ENCODE peak calls at places on chromosome 18, in six cellular contexts. A, S, W, J, R and G are unnamed samples.
A peak's percentile ranks its signal among the peaks of the same experiment; 100 is the strongest.

GRCh38 chr18:22683196-22683676 is 249.9 kb upstream of the RBBP8 start:
- DNase-seq in S (no peak), A (no peak), W (peak; percentile 93), J (no peak), R (peak; percentile 91), G (no peak)

GRCh38 chr18:29164993-29165599 is 988.2 kb upstream of the CDH2 start:
- DNase-seq in J (no peak), W (peak; percentile 90), A (no peak), R (no peak), S (no peak), G (no peak)

GRCh38 chr18:68215931-68216330 is 499.0 kb downstream of the TMX3 start:
- DNase-seq in S (no peak), J (no peak), R (no peak), A (no peak), W (peak; percentile 45), G (no peak)

GRCh38 chr18:11671156-11671555 is 17.9 kb upstream of the GNAL start:
- DNase-seq in W (no peak), J (no peak), R (no peak), S (no peak), A (no peak), G (no peak)

GRCh38 chr18:24915547-24915946 is 436.4 kb downstream of the ZNF521 start:
- DNase-seq in S (no peak), W (peak; percentile 75), A (no peak), J (no peak), R (no peak), G (no peak)

GRCh38 chr18:40769786-40770185 is 1185.2 kb upstream of the PIK3C3 start:
- DNase-seq in R (no peak), A (no peak), J (no peak), W (no peak), S (no peak), G (no peak)

GRCh38 chr18:3603460-3604259 is 153.7 kb downstream of the TGIF1 start:
- DNase-seq in A (peak; percentile 49), J (peak; percentile 85), W (peak; percentile 99), R (peak; percentile 55), S (no peak), G (no peak)

GRCh38 chr18:68699043-68699442 is 15.9 kb downstream of the TMX3 start:
- DNase-seq in R (no peak), A (no peak), W (peak; percentile 68), S (no peak), J (no peak), G (no peak)

GRCh38 chr18:25056456-25056855 is 295.5 kb downstream of the ZNF521 start:
- DNase-seq in S (no peak), R (no peak), J (no peak), A (no peak), W (no peak), G (no peak)

GRCh38 chr18:7388752-7389151 is 157.9 kb downstream of the LRRC30 start:
- DNase-seq in S (no peak), R (no peak), J (no peak), A (no peak), W (no peak), G (no peak)

GRCh38 chr18:3103576-3103975 is 90.6 kb upstream of the LPIN2 start:
- DNase-seq in W (no peak), R (no peak), J (no peak), A (no peak), S (no peak), G (no peak)

GRCh38 chr18:5630057-5630765 is 86.4 kb upstream of the EPB41L3 start:
- DNase-seq in J (peak; percentile 57), R (peak; percentile 50), S (no peak), W (peak; percentile 41), A (peak; percentile 26), G (peak; percentile 51)

GRCh38 chr18:79379931-79380815 is 15.6 kb upstream of the NFATC1 start:
- DNase-seq in A (no peak), J (no peak), R (no peak), W (no peak), S (no peak), G (no peak)

GRCh38 chr18:44871771-44872170 is 191.1 kb downstream of the SETBP1 start:
- DNase-seq in J (no peak), W (no peak), A (no peak), R (no peak), S (no peak), G (no peak)

GRCh38 chr18:959854-960253 is 55.2 kb downstream of the ADCYAP1 start:
- DNase-seq in S (no peak), J (no peak), R (no peak), W (no peak), A (no peak), G (no peak)

GRCh38 chr18:56684277-56684676 is 33.1 kb downstream of the WDR7 start:
- DNase-seq in R (no peak), W (no peak), A (no peak), S (no peak), J (no peak), G (no peak)

GRCh38 chr18:25830787-25831186 is 259.6 kb downstream of the SS18 start:
- DNase-seq in S (no peak), A (no peak), J (no peak), R (peak; percentile 34), W (peak; percentile 82), G (peak; percentile 26)

GRCh38 chr18:11987527-11987926 is 6.2 kb downstream of the IMPA2 start:
- DNase-seq in R (no peak), A (no peak), J (no peak), S (no peak), W (peak; percentile 48), G (no peak)

GRCh38 chr18:25434771-25435461 is 83.0 kb upstream of the ZNF521 start:
- DNase-seq in W (no peak), J (no peak), R (no peak), S (no peak), A (no peak), G (no peak)

GRCh38 chr18:31098878-31099277 is 3.3 kb downstream of the DSC2 start:
- DNase-seq in S (no peak), W (no peak), J (no peak), R (no peak), A (no peak), G (no peak)

GRCh38 chr18:7155887-7156286 is 38.3 kb upstream of the LAMA1 start:
- DNase-seq in J (no peak), S (no peak), A (no peak), R (no peak), W (no peak), G (no peak)

GRCh38 chr18:79442508-79443221 is 46.9 kb downstream of the NFATC1 start:
- DNase-seq in R (no peak), W (no peak), A (no peak), S (no peak), J (no peak), G (no peak)

DNA sequence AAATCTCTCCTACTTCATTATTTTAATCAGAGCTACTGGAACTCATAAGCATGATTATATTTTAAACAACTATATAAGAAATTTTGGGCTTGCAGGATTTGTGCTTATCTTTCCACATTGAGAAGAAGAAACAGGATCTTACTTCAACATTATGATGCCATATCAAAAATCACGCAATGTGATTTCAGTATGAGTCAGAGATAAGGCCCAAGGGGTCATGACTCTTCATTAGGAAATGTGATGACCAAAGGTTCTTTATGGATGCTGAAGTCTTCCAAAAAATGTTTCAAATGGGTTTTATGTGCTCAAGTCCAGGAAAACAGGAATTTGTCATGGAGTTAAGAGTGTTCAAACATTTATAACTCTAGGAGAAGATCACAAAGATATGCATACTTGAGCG is 7.8 kb upstream of the SERPINB2 start:
- DNase-seq in W (peak; percentile 62), R (no peak), A (no peak), J (no peak), S (no peak), G (no peak)
- TF ChIP-seq POLR2A in W (no peak), R (no peak), A (no peak), J (no peak), S (no peak), G (no peak)

GRCh38 chr18:48644029-48644428 is 105.2 kb downstream of the CTIF start:
- DNase-seq in A (no peak), R (no peak), J (no peak), W (no peak), S (no peak), G (no peak)
- TF ChIP-seq CTCF in A (no peak), R (no peak), J (no peak), W (no peak), S (no peak), G (no peak)

GRCh38 chr18:65749881-65750280 is 931 bp upstream of the CDH7 start:
- DNase-seq in A (no peak), S (no peak), J (no peak), W (no peak), R (no peak), G (no peak)

GRCh38 chr18:65752625-65753325 is 2.0 kb downstream of the CDH7 start:
- DNase-seq in S (no peak), R (no peak), A (no peak), W (no peak), J (no peak), G (no peak)

GRCh38 chr18:65750421-65751144 is at the start of gene CDH7:
- DNase-seq in R (no peak), A (no peak), J (no peak), S (no peak), W (no peak), G (no peak)

GRCh38 chr18:65753520-65753919 is 2.7 kb downstream of the CDH7 start:
- DNase-seq in R (no peak), J (no peak), S (no peak), A (no peak), W (no peak), G (no peak)

DNA sequence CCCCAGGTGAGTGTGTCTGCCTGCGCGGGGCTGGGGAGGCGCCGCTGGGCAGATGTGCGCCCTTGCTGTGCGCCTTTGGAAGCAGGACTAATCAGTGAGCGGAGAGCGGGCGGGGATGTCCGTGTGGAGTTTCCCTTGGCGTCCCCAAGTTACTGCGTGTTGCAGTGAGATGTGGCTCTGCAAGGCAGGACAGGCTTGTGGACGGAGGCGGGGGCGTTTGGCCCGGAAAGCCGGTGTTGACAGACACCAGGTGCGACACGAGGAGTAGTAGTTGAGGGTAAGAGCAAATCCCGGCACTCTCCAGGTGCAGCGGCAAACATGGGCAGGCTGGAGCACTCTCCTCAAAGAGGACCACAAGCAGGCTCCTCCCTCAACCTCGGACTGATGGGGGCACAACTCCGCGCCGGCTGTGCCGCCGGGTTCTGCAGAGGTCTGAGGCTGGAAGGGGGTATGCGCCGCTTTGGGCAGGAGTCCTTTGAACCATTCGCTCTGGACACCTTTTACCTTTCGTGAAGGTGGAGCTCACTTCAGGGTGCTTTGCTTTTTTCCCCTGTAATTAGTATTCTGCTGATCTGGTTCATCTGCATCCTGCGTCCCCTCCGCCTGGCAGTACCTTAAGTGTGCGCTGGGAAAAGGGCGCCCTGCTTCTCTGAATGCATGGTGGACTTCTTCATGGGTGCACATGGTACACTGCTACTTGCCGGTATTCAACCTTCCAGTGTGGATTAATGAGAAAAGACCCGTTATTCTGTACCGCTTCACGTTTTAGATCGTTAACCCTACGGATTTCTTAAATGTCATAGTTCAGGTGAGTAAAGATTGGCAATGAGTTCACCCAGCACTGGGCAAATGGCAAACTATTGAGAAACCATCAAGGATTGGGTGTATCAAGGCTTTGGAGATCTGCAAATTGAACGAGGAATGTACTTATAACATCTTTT is 603 bp downstream of the CDH7 start:
- DNase-seq in W (no peak), A (no peak), R (no peak), S (no peak), J (no peak), G (no peak)
- H3K4me3 ChIP-seq in W (no peak overlapping the region), A (no peak overlapping the region), R (no peak overlapping the region), S (no peak overlapping the region), J (peak overlapping the region; percentile 36), G (peak overlapping the region; percentile 69)

GRCh38 chr18:52163478-52163877 is 176.5 kb upstream of the DCC start:
- DNase-seq in J (no peak), W (no peak), S (no peak), A (no peak), R (no peak), G (no peak)

GRCh38 chr18:52156166-52156565 is 183.8 kb upstream of the DCC start:
- DNase-seq in S (no peak), J (no peak), A (no peak), W (no peak), R (no peak), G (no peak)

GRCh38 chr18:52160652-52161051 is 179.3 kb upstream of the DCC start:
- DNase-seq in J (peak; percentile 15), S (no peak), A (no peak), W (no peak), R (no peak), G (no peak)
- TF ChIP-seq POLR2A in J (no peak), S (no peak), A (no peak), W (no peak), R (no peak), G (no peak)